ENCODE peak calls at places on chromosome 4, in eight cellular contexts. One of them, this sample, is unnamed.

GRCh38 chr4:102633100-102633499 is 127.7 kb downstream of the MANBA start:
- DNase-seq in HS-5: no peak
- DNase-seq in mucosa of gallbladder: no peak
- DNase-seq in activated B cell treated with CpG ODN at 0.5 μM for 24 hours: no peak
- DNase-seq in GM12865: no peak
- DNase-seq in anterior cingulate cortex: no peak
- DNase-seq in germinal center: no peak
- DNase-seq in CD4-positive, alpha-beta T cell: no peak
- DNase-seq in this sample: no peak

GRCh38 chr4:118821590-118822293 is 14.2 kb downstream of the SEC24D start:
- DNase-seq in HS-5: no peak
- DNase-seq in mucosa of gallbladder: peak
- DNase-seq in activated B cell treated with CpG ODN at 0.5 μM for 24 hours: no peak
- DNase-seq in GM12865: no peak
- DNase-seq in anterior cingulate cortex: no peak
- DNase-seq in germinal center: no peak
- DNase-seq in CD4-positive, alpha-beta T cell: no peak
- DNase-seq in this sample: no peak

GRCh38 chr4:99856166-99856565 is 38.1 kb downstream of the LAMTOR3 start:
- DNase-seq in HS-5: peak
- DNase-seq in mucosa of gallbladder: no peak
- DNase-seq in activated B cell treated with CpG ODN at 0.5 μM for 24 hours: no peak
- DNase-seq in GM12865: no peak
- DNase-seq in anterior cingulate cortex: no peak
- DNase-seq in germinal center: no peak
- DNase-seq in CD4-positive, alpha-beta T cell: no peak
- DNase-seq in this sample: no peak

GRCh38 chr4:211033-211511 is 86.8 kb downstream of the ZNF718 start:
- DNase-seq in HS-5: no peak
- DNase-seq in mucosa of gallbladder: no peak
- DNase-seq in activated B cell treated with CpG ODN at 0.5 μM for 24 hours: no peak
- DNase-seq in GM12865: peak
- DNase-seq in anterior cingulate cortex: no peak
- DNase-seq in germinal center: peak
- DNase-seq in CD4-positive, alpha-beta T cell: no peak
- DNase-seq in this sample: no peak

GRCh38 chr4:8674311-8674885 is 81.8 kb downstream of the CPZ start:
- DNase-seq in HS-5: no peak
- DNase-seq in mucosa of gallbladder: no peak
- DNase-seq in activated B cell treated with CpG ODN at 0.5 μM for 24 hours: no peak
- DNase-seq in GM12865: no peak
- DNase-seq in anterior cingulate cortex: no peak
- DNase-seq in germinal center: no peak
- DNase-seq in CD4-positive, alpha-beta T cell: no peak
- DNase-seq in this sample: no peak

GRCh38 chr4:11367371-11367770 is 61.3 kb downstream of the HS3ST1 start:
- DNase-seq in HS-5: no peak
- DNase-seq in mucosa of gallbladder: peak
- DNase-seq in activated B cell treated with CpG ODN at 0.5 μM for 24 hours: no peak
- DNase-seq in GM12865: no peak
- DNase-seq in anterior cingulate cortex: peak
- DNase-seq in germinal center: no peak
- DNase-seq in CD4-positive, alpha-beta T cell: no peak
- DNase-seq in this sample: no peak

GRCh38 chr4:11631416-11631815 is 202.7 kb upstream of the HS3ST1 start:
- DNase-seq in HS-5: no peak
- DNase-seq in mucosa of gallbladder: no peak
- DNase-seq in activated B cell treated with CpG ODN at 0.5 μM for 24 hours: no peak
- DNase-seq in GM12865: no peak
- DNase-seq in anterior cingulate cortex: no peak
- DNase-seq in germinal center: no peak
- DNase-seq in CD4-positive, alpha-beta T cell: no peak
- DNase-seq in this sample: no peak

GRCh38 chr4:143241892-143242291 is 57.2 kb downstream of the USP38 start:
- DNase-seq in HS-5: no peak
- DNase-seq in mucosa of gallbladder: no peak
- DNase-seq in activated B cell treated with CpG ODN at 0.5 μM for 24 hours: no peak
- DNase-seq in GM12865: peak
- DNase-seq in anterior cingulate cortex: no peak
- DNase-seq in germinal center: no peak
- DNase-seq in CD4-positive, alpha-beta T cell: no peak
- DNase-seq in this sample: no peak

GRCh38 chr4:172865103-172865502 is 303.5 kb upstream of the GALNT7 start:
- DNase-seq in HS-5: no peak
- DNase-seq in mucosa of gallbladder: no peak
- DNase-seq in activated B cell treated with CpG ODN at 0.5 μM for 24 hours: no peak
- DNase-seq in GM12865: no peak
- DNase-seq in anterior cingulate cortex: no peak
- DNase-seq in germinal center: no peak
- DNase-seq in CD4-positive, alpha-beta T cell: no peak
- DNase-seq in this sample: no peak

GRCh38 chr4:70754470-70754869 is 32.7 kb downstream of the RUFY3 start:
- DNase-seq in HS-5: no peak
- DNase-seq in mucosa of gallbladder: no peak
- DNase-seq in activated B cell treated with CpG ODN at 0.5 μM for 24 hours: no peak
- DNase-seq in GM12865: peak
- DNase-seq in anterior cingulate cortex: no peak
- DNase-seq in germinal center: peak
- DNase-seq in CD4-positive, alpha-beta T cell: no peak
- DNase-seq in this sample: no peak

GRCh38 chr4:103292373-103292772 is 94.2 kb upstream of the CENPE start:
- DNase-seq in HS-5: no peak
- DNase-seq in mucosa of gallbladder: no peak
- DNase-seq in activated B cell treated with CpG ODN at 0.5 μM for 24 hours: no peak
- DNase-seq in GM12865: no peak
- DNase-seq in anterior cingulate cortex: no peak
- DNase-seq in germinal center: no peak
- DNase-seq in CD4-positive, alpha-beta T cell: no peak
- DNase-seq in this sample: no peak

GRCh38 chr4:15482842-15483241 is 13.2 kb downstream of the CC2D2A start:
- DNase-seq in HS-5: no peak
- DNase-seq in mucosa of gallbladder: no peak
- DNase-seq in activated B cell treated with CpG ODN at 0.5 μM for 24 hours: no peak
- DNase-seq in GM12865: no peak
- DNase-seq in anterior cingulate cortex: no peak
- DNase-seq in germinal center: no peak
- DNase-seq in CD4-positive, alpha-beta T cell: no peak
- DNase-seq in this sample: no peak

GRCh38 chr4:97720869-97721432 is 422.3 kb downstream of the STPG2 start:
- DNase-seq in HS-5: peak
- DNase-seq in mucosa of gallbladder: no peak
- DNase-seq in activated B cell treated with CpG ODN at 0.5 μM for 24 hours: no peak
- DNase-seq in GM12865: no peak
- DNase-seq in anterior cingulate cortex: no peak
- DNase-seq in germinal center: no peak
- DNase-seq in CD4-positive, alpha-beta T cell: no peak
- DNase-seq in this sample: no peak

GRCh38 chr4:101126044-101126443 is 221.3 kb downstream of the PPP3CA start:
- DNase-seq in HS-5: peak
- DNase-seq in mucosa of gallbladder: no peak
- DNase-seq in activated B cell treated with CpG ODN at 0.5 μM for 24 hours: no peak
- DNase-seq in GM12865: no peak
- DNase-seq in anterior cingulate cortex: no peak
- DNase-seq in germinal center: no peak
- DNase-seq in CD4-positive, alpha-beta T cell: no peak
- DNase-seq in this sample: no peak

GRCh38 chr4:16226816-16227461 is 668 bp upstream of the TAPT1 start:
- DNase-seq in HS-5: no peak
- DNase-seq in mucosa of gallbladder: peak
- DNase-seq in activated B cell treated with CpG ODN at 0.5 μM for 24 hours: peak
- DNase-seq in GM12865: peak
- DNase-seq in anterior cingulate cortex: peak
- DNase-seq in germinal center: peak
- DNase-seq in CD4-positive, alpha-beta T cell: peak
- DNase-seq in this sample: peak

GRCh38 chr4:163332526-163333405 is at the start of gene NPY1R:
- DNase-seq in HS-5: peak
- DNase-seq in mucosa of gallbladder: peak
- DNase-seq in activated B cell treated with CpG ODN at 0.5 μM for 24 hours: no peak
- DNase-seq in GM12865: peak
- DNase-seq in anterior cingulate cortex: peak
- DNase-seq in germinal center: peak
- DNase-seq in CD4-positive, alpha-beta T cell: peak
- DNase-seq in this sample: peak

GRCh38 chr4:81137446-81137845 is 77.6 kb downstream of the PRKG2 start:
- DNase-seq in HS-5: no peak
- DNase-seq in mucosa of gallbladder: no peak
- DNase-seq in activated B cell treated with CpG ODN at 0.5 μM for 24 hours: no peak
- DNase-seq in GM12865: no peak
- DNase-seq in anterior cingulate cortex: no peak
- DNase-seq in germinal center: no peak
- DNase-seq in CD4-positive, alpha-beta T cell: no peak
- DNase-seq in this sample: no peak

GRCh38 chr4:19888587-19888986 is 363.1 kb upstream of the SLIT2 start:
- DNase-seq in HS-5: no peak
- DNase-seq in mucosa of gallbladder: no peak
- DNase-seq in activated B cell treated with CpG ODN at 0.5 μM for 24 hours: no peak
- DNase-seq in GM12865: no peak
- DNase-seq in anterior cingulate cortex: no peak
- DNase-seq in germinal center: no peak
- DNase-seq in CD4-positive, alpha-beta T cell: no peak
- DNase-seq in this sample: no peak

GRCh38 chr4:7771541-7772507 is 167.8 kb downstream of the AFAP1 start:
- DNase-seq in HS-5: no peak
- DNase-seq in mucosa of gallbladder: no peak
- DNase-seq in activated B cell treated with CpG ODN at 0.5 μM for 24 hours: no peak
- DNase-seq in GM12865: peak
- DNase-seq in anterior cingulate cortex: no peak
- DNase-seq in germinal center: no peak
- DNase-seq in CD4-positive, alpha-beta T cell: no peak
- DNase-seq in this sample: no peak

GRCh38 chr4:142846729-142847606 is 867 bp upstream of the INPP4B start:
- DNase-seq in HS-5: no peak
- DNase-seq in mucosa of gallbladder: peak
- DNase-seq in activated B cell treated with CpG ODN at 0.5 μM for 24 hours: no peak
- DNase-seq in GM12865: peak
- DNase-seq in anterior cingulate cortex: peak
- DNase-seq in germinal center: peak
- DNase-seq in CD4-positive, alpha-beta T cell: peak
- DNase-seq in this sample: peak

GRCh38 chr4:154329268-154329858 is 162.2 kb downstream of the DCHS2 start:
- DNase-seq in HS-5: no peak
- DNase-seq in mucosa of gallbladder: no peak
- DNase-seq in activated B cell treated with CpG ODN at 0.5 μM for 24 hours: no peak
- DNase-seq in GM12865: peak
- DNase-seq in anterior cingulate cortex: peak
- DNase-seq in germinal center: no peak
- DNase-seq in CD4-positive, alpha-beta T cell: no peak
- DNase-seq in this sample: no peak

GRCh38 chr4:152454398-152455011 is 81.4 kb downstream of the FBXW7 start:
- DNase-seq in HS-5: no peak
- DNase-seq in mucosa of gallbladder: no peak
- DNase-seq in activated B cell treated with CpG ODN at 0.5 μM for 24 hours: no peak
- DNase-seq in GM12865: no peak
- DNase-seq in anterior cingulate cortex: no peak
- DNase-seq in germinal center: peak
- DNase-seq in CD4-positive, alpha-beta T cell: no peak
- DNase-seq in this sample: no peak

GRCh38 chr4:110533590-110533910 is 57.6 kb downstream of the ENPEP start:
- DNase-seq in HS-5: no peak
- DNase-seq in mucosa of gallbladder: no peak
- DNase-seq in activated B cell treated with CpG ODN at 0.5 μM for 24 hours: no peak
- DNase-seq in GM12865: no peak
- DNase-seq in anterior cingulate cortex: no peak
- DNase-seq in germinal center: no peak
- DNase-seq in CD4-positive, alpha-beta T cell: no peak
- DNase-seq in this sample: no peak

GRCh38 chr4:33060873-33061542 is 2340.8 kb downstream of the PCDH7 start:
- DNase-seq in HS-5: no peak
- DNase-seq in mucosa of gallbladder: peak
- DNase-seq in activated B cell treated with CpG ODN at 0.5 μM for 24 hours: no peak
- DNase-seq in GM12865: peak
- DNase-seq in anterior cingulate cortex: peak
- DNase-seq in germinal center: no peak
- DNase-seq in CD4-positive, alpha-beta T cell: no peak
- DNase-seq in this sample: peak

This sample was measured in progenitor cell of endocrine pancreas.